ENCODE peak calls at places on chromosomes 6 and 20, in four cellular contexts. Z, I, Q and T are unnamed samples.

GRCh38 chr20:53354314-53354713 is 239.3 kb downstream of the ZNF217 start:
- DNase-seq in Z (no peak), I (no peak), Q (no peak), T (no peak)

GRCh38 chr6:41733707-41734665 is 1.4 kb downstream of the TFEB start:
- DNase-seq in Z (peak), I (peak), Q (peak), T (no peak)

GRCh38 chr6:116387374-116387773 is 16.6 kb downstream of the DSE start:
- DNase-seq in Z (no peak), I (peak), Q (no peak), T (no peak)

GRCh38 chr6:40044196-40044595 is 109.9 kb upstream of the MOCS1 start:
- DNase-seq in Z (no peak), I (no peak), Q (no peak), T (no peak)

GRCh38 chr20:4225778-4226177 is 210.4 kb upstream of the RNF24 start:
- DNase-seq in Z (peak), I (no peak), Q (no peak), T (no peak)

GRCh38 chr6:121523628-121524027 is 88.2 kb downstream of the GJA1 start:
- DNase-seq in Z (no peak), I (no peak), Q (no peak), T (no peak)

GRCh38 chr20:16128538-16129106 is 444.6 kb downstream of the KIF16B start:
- DNase-seq in Z (no peak), I (no peak), Q (no peak), T (no peak)

GRCh38 chr6:126050795-126051194 is 64.5 kb downstream of the TRMT11 start:
- DNase-seq in Z (no peak), I (no peak), Q (no peak), T (no peak)

GRCh38 chr20:22223251-22223650 is 361.1 kb downstream of the FOXA2 start:
- DNase-seq in Z (no peak), I (no peak), Q (no peak), T (no peak)

GRCh38 chr6:147297663-147298313 is 93.6 kb downstream of the STXBP5 start:
- DNase-seq in Z (no peak), I (no peak), Q (no peak), T (no peak)

DNA sequence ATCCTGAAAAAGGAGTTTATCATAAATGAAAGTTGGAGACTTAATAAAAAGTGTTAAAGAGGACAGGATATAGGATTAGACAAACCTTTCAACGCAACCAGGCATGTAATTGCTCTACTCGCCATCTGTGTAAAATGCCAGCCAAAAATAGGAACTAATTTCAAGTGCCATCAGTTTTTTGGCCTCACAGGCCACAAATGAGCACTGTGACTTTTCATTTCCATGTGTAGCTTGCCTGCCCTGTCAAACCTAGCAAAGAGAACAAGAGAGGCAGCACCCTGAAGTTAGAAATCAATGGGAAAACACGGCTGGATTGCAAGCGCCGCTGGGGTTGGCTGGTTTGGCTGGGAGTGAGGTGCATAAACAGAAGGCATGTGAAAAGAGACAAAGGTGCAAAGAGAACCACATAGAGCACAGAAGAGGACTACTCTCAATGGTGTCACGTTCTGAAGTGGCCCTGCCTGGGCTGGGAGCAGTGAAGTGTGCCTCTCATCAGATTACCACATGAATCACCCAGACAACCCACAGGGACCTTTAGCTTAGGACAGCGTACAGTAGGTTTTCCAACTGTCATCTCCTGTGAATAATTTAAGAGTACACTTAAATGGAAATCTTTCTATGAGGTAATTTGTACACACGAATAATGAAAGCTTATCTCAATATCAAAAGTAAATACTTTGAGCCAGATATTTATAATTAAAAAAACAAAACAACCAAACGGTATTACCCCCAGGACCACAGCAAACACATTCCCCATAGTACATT is 78.0 kb upstream of the NHSL1 start:
- DNase-seq in Z (no peak), I (no peak), Q (no peak), T (no peak)
- TF ChIP-seq TCF7L2 in Z (no peak), I (no peak), Q (no peak), T (no peak)

GRCh38 chr6:105369145-105369544 is 33.7 kb downstream of the PREP start:
- DNase-seq in Z (no peak), I (no peak), Q (no peak), T (no peak)

GRCh38 chr6:105364243-105364642 is 38.6 kb downstream of the PREP start:
- DNase-seq in Z (no peak), I (no peak), Q (no peak), T (no peak)

GRCh38 chr6:105359419-105360366 is 43.2 kb downstream of the PREP start:
- DNase-seq in Z (no peak), I (no peak), Q (peak), T (no peak)

DNA sequence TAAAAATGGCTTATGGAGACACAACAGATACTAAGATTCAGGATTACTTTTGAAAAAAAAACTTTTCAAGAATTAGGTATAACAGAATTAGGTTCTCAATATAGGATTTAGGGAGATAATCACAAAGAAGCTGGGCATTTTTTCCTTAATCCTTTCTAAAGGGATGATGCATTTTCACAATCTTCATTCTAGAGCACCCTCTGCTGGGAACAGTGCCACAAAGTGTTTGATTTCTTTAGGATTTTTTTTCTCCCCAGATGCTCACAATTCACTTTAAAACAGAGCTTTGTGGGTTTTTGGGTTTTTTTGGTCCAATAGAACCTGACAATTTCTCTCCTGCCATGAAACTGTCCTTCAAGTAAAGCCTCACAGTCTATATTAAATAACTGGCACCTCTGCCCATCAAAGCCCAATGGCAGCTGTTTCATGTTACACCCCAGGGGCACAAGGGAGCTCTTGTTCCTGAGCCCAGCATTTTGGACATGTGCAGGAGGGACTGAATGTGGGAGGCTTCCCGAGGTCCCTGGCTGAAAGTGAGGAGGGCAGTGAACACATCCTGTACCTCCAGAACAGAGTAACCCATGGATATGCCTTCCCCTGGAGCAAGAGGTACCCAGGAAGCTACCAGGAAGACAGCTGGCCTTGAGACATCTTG is 39.7 kb downstream of the PREP start:
- DNase-seq in Z (no peak), I (no peak), Q (no peak), T (no peak)
- TF ChIP-seq CTCF in Z (peak), I (peak), Q (no peak), T (peak)

GRCh38 chr6:134117409-134117808 is 65.0 kb upstream of the SLC2A12 start:
- DNase-seq in Z (no peak), I (no peak), Q (no peak), T (no peak)
- TF ChIP-seq TCF7L2 in Z (no peak), I (no peak), Q (no peak), T (no peak)

DNA sequence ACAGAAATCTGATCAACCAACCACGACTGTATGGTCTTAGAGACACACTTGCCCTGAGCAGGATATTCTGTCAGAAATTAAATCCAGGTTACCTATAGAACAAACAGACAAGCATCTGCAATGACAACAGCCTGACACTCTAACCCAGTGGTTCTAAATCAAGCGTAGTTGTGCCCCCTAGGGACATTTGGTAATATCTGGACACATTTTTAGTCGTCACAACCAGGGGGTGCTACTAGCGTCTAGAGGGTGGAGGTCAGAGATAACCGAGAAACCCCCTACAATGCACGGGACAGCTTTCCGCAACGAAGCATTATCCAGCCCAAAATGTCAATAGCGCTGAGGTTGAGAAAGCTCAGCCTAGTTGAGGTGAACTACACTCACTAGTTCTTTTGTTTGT is 32.3 kb downstream of the ID4 start:
- DNase-seq in Z (peak), I (no peak), Q (peak), T (no peak)
- TF ChIP-seq CTCF in Z (peak), I (peak), Q (peak), T (peak)

DNA sequence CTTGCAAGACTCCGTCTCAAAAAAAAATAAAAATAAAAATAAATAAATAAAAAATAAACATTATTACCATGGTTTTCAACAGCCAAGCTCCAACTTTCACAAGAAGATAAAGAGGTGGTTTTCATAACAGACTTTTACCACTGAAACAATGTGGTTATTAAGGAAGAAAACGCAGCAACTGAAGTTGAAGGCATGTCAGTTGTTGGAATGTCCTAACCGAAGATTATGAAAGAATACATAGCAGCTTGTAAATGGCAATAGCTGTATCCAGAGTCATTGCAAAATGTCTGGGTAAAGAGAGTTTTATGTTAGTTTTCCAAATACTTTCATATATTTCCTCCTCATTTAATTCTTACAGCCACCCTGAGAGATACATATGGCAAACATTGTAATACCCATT is 161.6 kb upstream of the MARCKS start:
- DNase-seq in Z (peak), I (no peak), Q (no peak), T (no peak)
- TF ChIP-seq TCF7L2 in Z (no peak), I (no peak), Q (no peak), T (no peak)

DNA sequence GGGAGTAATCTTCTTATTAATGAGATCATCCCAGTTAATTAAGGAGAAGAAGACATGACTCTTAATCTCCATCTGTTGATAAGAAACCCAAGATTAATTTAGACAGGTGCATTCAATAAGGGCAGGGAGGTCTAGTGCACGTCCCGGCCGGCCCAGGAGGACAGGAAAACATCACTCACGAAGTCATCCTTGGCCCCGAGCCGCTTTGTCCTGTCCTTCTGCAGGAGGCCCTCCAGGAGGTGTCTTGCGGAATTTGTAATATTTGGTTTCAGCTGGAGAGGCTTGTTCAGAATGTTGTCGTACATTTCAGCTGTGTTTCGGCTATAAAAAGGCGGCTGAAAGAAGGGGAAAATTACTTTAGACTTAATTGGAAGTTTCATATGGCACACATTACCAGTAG is 118.4 kb upstream of the SLC2A12 start:
- DNase-seq in Z (no peak), I (no peak), Q (no peak), T (no peak)
- TF ChIP-seq CTCF in Z (no peak), I (no peak), Q (no peak), T (no peak)